ENCODE peak calls at places on chromosome 15, in nine cellular contexts. F is psoas muscle; D is transverse colon; C is NT2/D1; A is naive thymus-derived CD4-positive, alpha-beta T cell; I is body of pancreas; P is GM23248; B is heart left ventricle; R is IMR-90. H is an unnamed sample. For H3K36me3, the result is how much of the 10 kb centered on the place peaks cover.

GRCh38 chr15:51191766-51192165 is 97.1 kb upstream of the TNFAIP8L3 start:
- DNase-seq in F (no peak), D (no peak), C (no peak), A (no peak), I (no peak), P (no peak), B (no peak), R (no peak), H (no peak)

GRCh38 chr15:98034731-98035130 is 74.2 kb downstream of the ARRDC4 start:
- DNase-seq in F (no peak), D (no peak), C (no peak), A (no peak), I (no peak), P (no peak), B (no peak), R (no peak), H (no peak)

GRCh38 chr15:66184936-66185790 is 68.4 kb downstream of the MEGF11 start:
- DNase-seq in F (no peak), D (no peak), C (no peak), A (no peak), I (no peak), P (peak), B (no peak), R (no peak), H (no peak)

GRCh38 chr15:69035205-69035917 is 20.9 kb downstream of the NOX5 start:
- DNase-seq in F (no peak), D (peak), C (no peak), A (no peak), I (no peak), P (no peak), B (no peak), R (no peak), H (no peak)

GRCh38 chr15:63933522-63933921 is 99.8 kb upstream of the HERC1 start:
- DNase-seq in F (no peak), D (no peak), C (no peak), A (no peak), I (no peak), P (peak), B (no peak), R (peak), H (no peak)

GRCh38 chr15:35784745-35785144 is 238.8 kb upstream of the DPH6 start:
- DNase-seq in F (no peak), D (no peak), C (peak), A (no peak), I (peak), P (no peak), B (no peak), R (no peak), H (no peak)

GRCh38 chr15:63500265-63501250 is 3.8 kb upstream of the USP3 start:
- DNase-seq in F (no peak), D (peak), C (no peak), A (no peak), I (peak), P (no peak), B (no peak), R (no peak), H (no peak)

GRCh38 chr15:67127925-67128324 is 62.5 kb downstream of the SMAD3 start:
- DNase-seq in F (no peak), D (no peak), C (no peak), A (no peak), I (no peak), P (peak), B (no peak), R (peak), H (no peak)

GRCh38 chr15:62115847-62116246 is 49.1 kb downstream of the C2CD4A start:
- DNase-seq in F (no peak), D (no peak), C (no peak), A (no peak), I (no peak), P (no peak), B (no peak), R (no peak), H (no peak)

GRCh38 chr15:92853222-92853621 is 46.9 kb upstream of the CHD2 start:
- DNase-seq in F (no peak), D (no peak), C (no peak), A (no peak), I (no peak), P (no peak), B (no peak), R (no peak), H (peak)

GRCh38 chr15:94734460-94734859 is 503.1 kb downstream of the MCTP2 start:
- DNase-seq in F (no peak), D (no peak), C (no peak), A (no peak), I (no peak), P (no peak), B (no peak), R (no peak), H (no peak)

GRCh38 chr15:78923480-78924360 is 21.1 kb downstream of the CTSH start:
- DNase-seq in F (no peak), D (no peak), C (no peak), A (no peak), I (no peak), P (no peak), B (peak), R (no peak), H (no peak)

GRCh38 chr15:90423920-90424319 is 35.9 kb downstream of the IQGAP1 start:
- DNase-seq in F (no peak), D (no peak), C (no peak), A (no peak), I (no peak), P (no peak), B (no peak), R (no peak), H (no peak)

GRCh38 chr15:100060276-100060926 is 281.4 kb downstream of the ADAMTS17 start:
- DNase-seq in F (no peak), D (peak), C (no peak), A (no peak), I (peak), P (peak), B (no peak), R (peak), H (no peak)

GRCh38 chr15:87500240-87500639 is 756.3 kb downstream of the NTRK3 start:
- DNase-seq in F (no peak), D (no peak), C (no peak), A (no peak), I (no peak), P (no peak), B (no peak), R (no peak), H (no peak)

GRCh38 chr15:38622908-38623307 is 58.3 kb upstream of the RASGRP1 start:
- DNase-seq in F (no peak), D (no peak), C (no peak), A (no peak), I (no peak), P (no peak), B (no peak), R (no peak), H (no peak)

GRCh38 chr15:76310470-76311070 is 699 bp downstream of the ETFA start:
- DNase-seq in F (no peak), D (no peak), C (no peak), A (no peak), I (no peak), P (peak), B (no peak), R (no peak), H (no peak)

GRCh38 chr15:87874896-87875661 is 381.5 kb downstream of the NTRK3 start:
- DNase-seq in F (no peak), D (no peak), C (no peak), A (no peak), I (no peak), P (peak), B (peak), R (peak), H (no peak)

GRCh38 chr15:101258238-101259144 is 6.6 kb upstream of the CHSY1 start:
- DNase-seq in F (peak), D (peak), C (peak), A (peak), I (peak), P (peak), B (peak), R (peak), H (no peak)

GRCh38 chr15:100189849-100190248 is 151.9 kb downstream of the ADAMTS17 start:
- DNase-seq in F (no peak), D (no peak), C (no peak), A (no peak), I (no peak), P (no peak), B (no peak), R (no peak), H (no peak)

GRCh38 chr15:42050484-42051255 is 29.8 kb upstream of the PLA2G4E start:
- DNase-seq in F (no peak), D (no peak), C (no peak), A (no peak), I (no peak), P (no peak), B (no peak), R (no peak), H (no peak)

GRCh38 chr15:75966073-75966472 is 46.2 kb downstream of the NRG4 start:
- DNase-seq in F (no peak), D (no peak), C (no peak), A (no peak), I (no peak), P (peak), B (no peak), R (peak), H (no peak)

GRCh38 chr15:77634266-77634962 is 1.7 kb upstream of the LINGO1 start:
- DNase-seq in F (peak), D (peak), C (peak), A (no peak), I (peak), P (peak), B (peak), R (peak), H (peak)

GRCh38 chr15:100334905-100335304 is 6.9 kb downstream of the ADAMTS17 start:
- DNase-seq in F (no peak), D (no peak), C (no peak), A (no peak), I (no peak), P (no peak), B (no peak), R (no peak), H (no peak)

GRCh38 chr15:73840771-73841170 is 32.6 kb upstream of the TBC1D21 start:
- DNase-seq in F (no peak), D (no peak), C (no peak), A (no peak), I (no peak), P (no peak), B (no peak), R (no peak), H (no peak)

GRCh38 chr15:41494922-41495735 is 1.5 kb downstream of the ITPKA start:
- DNase-seq in F (no peak), D (no peak), C (no peak), A (peak), I (no peak), P (no peak), B (no peak), R (no peak), H (peak)

GRCh38 chr15:64430000-64430735 is 30.2 kb upstream of the ZNF609 start:
- DNase-seq in F (no peak), D (peak), C (peak), A (peak), I (no peak), P (peak), B (peak), R (peak), H (peak)

GRCh38 chr15:42133892-42134502 is 22.4 kb downstream of the PLA2G4F start:
- DNase-seq in F (no peak), D (peak), C (peak), A (no peak), I (peak), P (peak), B (no peak), R (peak), H (no peak)

GRCh38 chr15:70236306-70237103 is 138.8 kb upstream of the TLE3 start:
- DNase-seq in F (no peak), D (no peak), C (no peak), A (no peak), I (no peak), P (peak), B (no peak), R (peak), H (no peak)

GRCh38 chr15:34217587-34218225 is 7.1 kb upstream of the EMC4 start:
- DNase-seq in F (no peak), D (no peak), C (no peak), A (no peak), I (no peak), P (peak), B (no peak), R (peak), H (no peak)

GRCh38 chr15:30917675-30918074 is 14.0 kb downstream of the FAN1 start:
- DNase-seq in F (no peak), D (no peak), C (no peak), A (no peak), I (no peak), P (no peak), B (no peak), R (no peak), H (no peak)
- H3K36me3 ChIP-seq in F (under half), D (under half), C (half or more), A (half or more), I (under half), P (under half), B (half or more), R (under half), H (under half)

DNA sequence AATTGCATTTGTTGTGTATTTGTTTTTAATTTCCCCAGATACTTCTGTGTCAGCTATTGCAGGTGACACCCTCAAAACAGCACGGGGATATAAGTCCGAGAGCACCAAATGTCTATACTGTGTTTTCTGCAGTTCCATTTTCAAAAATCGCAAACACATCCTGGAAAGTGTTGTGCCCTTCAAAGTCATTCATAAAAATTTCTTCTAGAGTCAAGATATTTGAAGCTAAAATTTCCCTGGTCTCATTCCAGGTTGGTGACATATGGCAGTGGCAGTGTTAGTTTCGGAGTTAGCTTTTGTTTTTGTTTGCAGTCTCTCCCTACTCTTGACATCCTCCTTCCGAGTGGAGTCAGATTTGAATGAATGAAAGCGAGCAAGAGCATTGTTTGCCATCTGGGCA is 3.2 kb upstream of the FSIP1 start:
- DNase-seq in F (no peak), D (no peak), C (no peak), A (no peak), I (no peak), P (no peak), B (no peak), R (no peak), H (no peak)
- H3K4me3 ChIP-seq in F (no peak), D (no peak), C (no peak), A (no peak), I (no peak), P (no peak), B (no peak), R (no peak), H (no peak)

DNA sequence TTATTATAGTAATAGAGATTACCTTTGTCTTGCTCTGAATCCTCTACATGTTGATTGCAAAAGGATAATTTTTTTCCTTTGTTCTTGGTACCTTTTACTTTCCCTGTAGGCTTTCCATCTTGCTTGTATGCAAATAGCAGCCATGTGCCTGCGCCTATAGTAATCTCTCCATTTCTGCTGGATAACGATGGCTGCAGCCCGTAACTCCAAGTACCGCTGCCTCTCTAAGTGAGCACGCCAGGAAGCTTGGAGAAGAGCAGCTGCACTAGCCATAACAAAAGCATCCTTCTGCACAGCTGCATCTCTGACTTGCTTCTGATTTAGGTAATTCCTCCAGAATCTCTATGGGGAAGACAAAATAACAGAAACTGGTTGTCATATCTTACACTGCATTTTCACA is 89.3 kb downstream of the NR2E3 start:
- DNase-seq in F (no peak), D (no peak), C (no peak), A (no peak), I (no peak), P (no peak), B (no peak), R (no peak), H (no peak)
- H3K36me3 ChIP-seq in F (under half), D (under half), C (under half), A (under half), I (under half), P (under half), B (half or more), R (under half), H (under half)

DNA sequence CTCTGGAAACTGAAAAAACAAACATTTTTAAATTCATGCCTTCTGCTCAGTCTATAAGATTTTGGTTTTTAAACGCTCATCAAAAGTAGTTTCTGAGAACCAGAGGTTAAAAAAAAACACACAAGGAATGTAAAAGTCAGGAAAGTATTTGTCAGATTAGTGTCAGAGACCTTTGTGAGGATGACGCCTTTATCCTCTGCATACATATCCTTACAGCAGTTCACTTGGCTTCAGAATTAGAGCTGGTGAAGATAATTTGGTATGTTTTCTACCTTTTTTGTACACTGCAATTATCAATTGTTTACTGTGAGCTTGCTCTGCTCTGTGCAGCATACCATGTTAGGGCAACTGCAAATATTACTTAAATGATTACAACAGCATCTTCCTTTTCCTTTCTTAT is 8.3 kb downstream of the PRTG start:
- DNase-seq in F (no peak), D (no peak), C (no peak), A (no peak), I (no peak), P (no peak), B (no peak), R (no peak), H (no peak)
- H3K4me3 ChIP-seq in F (no peak), D (no peak), C (no peak), A (no peak), I (no peak), P (no peak), B (no peak), R (no peak), H (no peak)

GRCh38 chr15:89177116-89177515 is 44.3 kb downstream of the RLBP1 start:
- DNase-seq in F (no peak), D (no peak), C (no peak), A (no peak), I (no peak), P (no peak), B (no peak), R (no peak), H (no peak)

GRCh38 chr15:89174476-89174875 is 46.9 kb downstream of the RLBP1 start:
- DNase-seq in F (no peak), D (no peak), C (no peak), A (no peak), I (no peak), P (no peak), B (no peak), R (no peak), H (no peak)

GRCh38 chr15:89178307-89178977 is 42.9 kb downstream of the RLBP1 start:
- DNase-seq in F (no peak), D (no peak), C (no peak), A (no peak), I (no peak), P (no peak), B (no peak), R (no peak), H (no peak)

GRCh38 chr15:89177633-89178306 is 43.6 kb downstream of the RLBP1 start:
- DNase-seq in F (peak), D (peak), C (peak), A (peak), I (peak), P (peak), B (peak), R (peak), H (no peak)

DNA sequence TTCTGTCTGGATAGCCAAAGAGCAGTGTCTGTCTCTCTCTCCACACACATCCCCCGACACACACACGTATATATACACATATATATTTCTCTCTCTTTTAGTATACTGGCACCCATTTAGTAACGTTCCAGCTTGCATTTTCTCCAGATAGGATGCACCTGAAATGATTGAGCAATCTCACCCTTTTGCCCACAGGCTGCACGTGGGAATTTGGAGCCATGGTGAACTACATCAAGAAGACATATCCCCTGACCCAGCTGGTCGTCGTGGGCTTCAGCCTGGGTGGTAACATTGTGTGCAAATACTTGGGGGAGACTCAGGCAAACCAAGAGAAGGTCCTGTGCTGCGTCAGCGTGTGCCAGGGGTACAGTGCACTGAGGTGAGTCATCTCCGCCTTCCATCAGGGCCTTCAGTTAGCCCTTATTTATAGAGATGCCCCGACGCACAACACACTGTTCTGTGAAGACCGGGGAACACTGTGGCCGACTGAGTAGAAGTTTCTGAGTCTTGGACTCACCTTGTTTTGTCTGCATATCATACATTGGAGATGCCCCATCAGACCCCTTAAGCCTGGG is 45.7 kb downstream of the RLBP1 start:
- DNase-seq in F (no peak), D (no peak), C (no peak), A (no peak), I (no peak), P (no peak), B (no peak), R (no peak), H (no peak)
- H3K36me3 ChIP-seq in F (under half), D (under half), C (under half), A (under half), I (under half), P (under half), B (half or more), R (under half), H (under half)

H was measured in GM06990.